ENCODE peak calls at places on chromosomes 4 and X, in seven cellular contexts. X is T1000, Y is GDM1, L is EH, W is substantia nigra, H is anterior cingulate cortex, N is T-helper 17 cell. S is an unnamed sample.

GRCh38 chr4:111775908-111776307 is 369.3 kb upstream of the FAM241A start:
- DNase-seq in X (no peak), Y (no peak), L (peak; percentile 15), W (no peak), H (no peak), N (no peak), S (no peak)

GRCh38 chrX:30748337-30748960 is 95.2 kb downstream of the GK start:
- DNase-seq in X (no peak), Y (no peak), L (no peak), W (no peak), H (no peak), N (no peak), S (no peak)

GRCh38 chr4:79872738-79873137 is 200.3 kb downstream of the ANTXR2 start:
- DNase-seq in X (no peak), Y (no peak), L (no peak), W (no peak), H (no peak), N (no peak), S (peak; percentile 16)

GRCh38 chr4:80071643-80072606 is 1.1 kb downstream of the ANTXR2 start:
- DNase-seq in X (peak; percentile 13), Y (peak; percentile 23), L (peak; percentile 38), W (peak; percentile 2), H (no peak), N (peak; percentile 38), S (peak; percentile 16)

GRCh38 chr4:7408166-7408565 is 26.6 kb downstream of the PSAPL1 start:
- DNase-seq in X (no peak), Y (no peak), L (no peak), W (no peak), H (no peak), N (no peak), S (no peak)

GRCh38 chrX:53288173-53288572 is 6.8 kb upstream of the IQSEC2 start:
- DNase-seq in X (no peak), Y (peak; percentile 15), L (peak; percentile 50), W (peak; percentile 19), H (peak; percentile 58), N (no peak), S (no peak)

GRCh38 chr4:41525129-41525528 is 12.8 kb upstream of the LIMCH1 start:
- DNase-seq in X (peak; percentile 35), Y (no peak), L (peak; percentile 86), W (no peak), H (no peak), N (no peak), S (no peak)

GRCh38 chrX:16785247-16786138 is 773 bp upstream of the TXLNG start:
- DNase-seq in X (no peak), Y (no peak), L (no peak), W (no peak), H (no peak), N (no peak), S (no peak)

GRCh38 chr4:2244947-2245786 is 3.2 kb upstream of the HAUS3 start:
- DNase-seq in X (no peak), Y (no peak), L (no peak), W (no peak), H (no peak), N (no peak), S (no peak)

GRCh38 chr4:53321151-53321987 is 44.5 kb downstream of the SCFD2 start:
- DNase-seq in X (no peak), Y (no peak), L (peak; percentile 98), W (no peak), H (no peak), N (no peak), S (no peak)

GRCh38 chr4:94304365-94304971 is 38.2 kb downstream of the HPGDS start:
- DNase-seq in X (no peak), Y (peak; percentile 9), L (peak; percentile 47), W (no peak), H (no peak), N (no peak), S (no peak)

GRCh38 chr4:68864438-68865177 is 48.8 kb downstream of the UGT2B10 start:
- DNase-seq in X (no peak), Y (peak; percentile 59), L (no peak), W (no peak), H (no peak), N (no peak), S (no peak)

GRCh38 chrX:112653017-112653416 is 26.7 kb downstream of the LHFPL1 start:
- DNase-seq in X (no peak), Y (no peak), L (no peak), W (no peak), H (no peak), N (no peak), S (no peak)

GRCh38 chr4:6772223-6772928 is 10.2 kb upstream of the KIAA0232 start:
- DNase-seq in X (no peak), Y (no peak), L (peak; percentile 43), W (no peak), H (no peak), N (no peak), S (peak; percentile 18)

GRCh38 chrX:7996414-7996813 is 69.2 kb upstream of the PNPLA4 start:
- DNase-seq in X (no peak), Y (no peak), L (peak; percentile 45), W (no peak), H (peak; percentile 2), N (no peak), S (peak; percentile 2)

GRCh38 chr4:56821394-56822263 is at the start of gene SPINK2:
- DNase-seq in X (no peak), Y (peak; percentile 70), L (no peak), W (no peak), H (no peak), N (peak; percentile 57), S (no peak)

GRCh38 chrX:136652822-136653723 is 5.1 kb downstream of the CD40LG start:
- DNase-seq in X (no peak), Y (no peak), L (no peak), W (no peak), H (no peak), N (no peak), S (no peak)

GRCh38 chr4:182255421-182256190 is 12.4 kb downstream of the TENM3 start:
- DNase-seq in X (no peak), Y (no peak), L (no peak), W (no peak), H (no peak), N (no peak), S (no peak)

GRCh38 chrX:124266325-124267087 is 66.0 kb upstream of the TEX13D start:
- DNase-seq in X (no peak), Y (no peak), L (no peak), W (no peak), H (no peak), N (no peak), S (no peak)

GRCh38 chrX:150567645-150568319 is 639 bp upstream of the MTM1 start:
- DNase-seq in X (no peak), Y (no peak), L (no peak), W (no peak), H (no peak), N (no peak), S (no peak)

GRCh38 chrX:107684956-107685385 is 56.7 kb downstream of the PRPS1 start:
- DNase-seq in X (no peak), Y (peak; percentile 90), L (peak; percentile 27), W (no peak), H (peak; percentile 2), N (no peak), S (no peak)

GRCh38 chr4:8599657-8600056 is 7.1 kb downstream of the CPZ start:
- DNase-seq in X (peak; percentile 88), Y (peak; percentile 52), L (peak; percentile 96), W (no peak), H (no peak), N (no peak), S (no peak)

GRCh38 chr4:139099366-139099982 is 77.5 kb downstream of the ELF2 start:
- DNase-seq in X (peak; percentile 50), Y (peak; percentile 60), L (peak; percentile 79), W (no peak), H (peak; percentile 74), N (peak; percentile 39), S (peak; percentile 77)

GRCh38 chrX:19065535-19065934 is 56.7 kb downstream of the ADGRG2 start:
- DNase-seq in X (no peak), Y (no peak), L (no peak), W (no peak), H (no peak), N (no peak), S (no peak)

GRCh38 chrX:71604141-71604540 is 14.2 kb downstream of the CXCR3 start:
- DNase-seq in X (no peak), Y (no peak), L (no peak), W (no peak), H (no peak), N (no peak), S (no peak)

GRCh38 chrX:150546711-150547153 is 21.7 kb upstream of the MTM1 start:
- DNase-seq in X (no peak), Y (no peak), L (no peak), W (no peak), H (no peak), N (peak; percentile 12), S (no peak)

GRCh38 chrX:2690856-2691542 is at the start of gene CD99:
- DNase-seq in X (no peak), Y (no peak), L (peak; percentile 92), W (no peak), H (no peak), N (peak; percentile 93), S (no peak)

GRCh38 chr4:146096374-146096773 is 79.1 kb upstream of the LSM6 start:
- DNase-seq in X (no peak), Y (no peak), L (no peak), W (no peak), H (no peak), N (no peak), S (no peak)

GRCh38 chrX:30622361-30622760 is 30.9 kb upstream of the GK start:
- DNase-seq in X (no peak), Y (no peak), L (no peak), W (no peak), H (no peak), N (no peak), S (no peak)

GRCh38 chr4:15366660-15367059 is 61.2 kb upstream of the C1QTNF7 start:
- DNase-seq in X (no peak), Y (no peak), L (peak; percentile 48), W (no peak), H (no peak), N (no peak), S (no peak)

GRCh38 chr4:76689079-76689817 is 208.7 kb downstream of the SOWAHB start:
- DNase-seq in X (no peak), Y (no peak), L (peak; percentile 52), W (no peak), H (no peak), N (no peak), S (no peak)

GRCh38 chr4:122755675-122756074 is 23.2 kb downstream of the BBS12 start:
- DNase-seq in X (no peak), Y (no peak), L (peak; percentile 56), W (no peak), H (no peak), N (no peak), S (no peak)

S was measured in NCI-H1694 treated with DMSO at 0.1 percent for 48 hours.